ENCODE peak calls at places on chromosomes 5 and 9, in nine cellular contexts. P is A549, C is HCT116, S is Peyer's patch, M is spleen, V is testis, Y is stomach, L is endothelial cell of umbilical vein, W is suprapubic skin. Z is an unnamed sample.

GRCh38 chr9:89444212-89444611 is 53.7 kb downstream of the SEMA4D start:
- DNase-seq in P (no peak), C (no peak), S (no peak), M (peak; percentile 84), V (no peak), Y (no peak), L (no peak), W (no peak), Z (no peak)

GRCh38 chr5:5881294-5881693 is 458.8 kb downstream of the ICE1 start:
- DNase-seq in P (no peak), C (no peak), S (no peak), M (no peak), V (no peak), Y (no peak), L (no peak), W (no peak), Z (no peak)

GRCh38 chr5:90548069-90548593 is 10.5 kb upstream of the ADGRV1 start:
- DNase-seq in P (peak; percentile 80), C (peak; percentile 42), S (no peak), M (no peak), V (no peak), Y (peak; percentile 61), L (no peak), W (no peak), Z (no peak)

GRCh38 chr5:109350537-109351270 is 59.1 kb downstream of the PJA2 start:
- DNase-seq in P (no peak), C (no peak), S (no peak), M (no peak), V (no peak), Y (no peak), L (no peak), W (no peak), Z (no peak)

GRCh38 chr5:149455889-149456409 is 76.9 kb upstream of the IL17B start:
- DNase-seq in P (no peak), C (peak; percentile 90), S (no peak), M (no peak), V (no peak), Y (no peak), L (no peak), W (no peak), Z (peak; percentile 41)

GRCh38 chr5:52283221-52283620 is 504.5 kb upstream of the ITGA1 start:
- DNase-seq in P (no peak), C (no peak), S (no peak), M (no peak), V (no peak), Y (peak; percentile 36), L (peak; percentile 62), W (no peak), Z (no peak)

GRCh38 chr9:95481000-95481399 is 35.8 kb downstream of the PTCH1 start:
- DNase-seq in P (no peak), C (no peak), S (no peak), M (no peak), V (no peak), Y (no peak), L (no peak), W (no peak), Z (no peak)

GRCh38 chr9:6619909-6620308 is 25.6 kb downstream of the GLDC start:
- DNase-seq in P (no peak), C (no peak), S (no peak), M (peak; percentile 24), V (no peak), Y (no peak), L (no peak), W (no peak), Z (no peak)

GRCh38 chr5:164439799-164440198 is 934.4 kb downstream of the MAT2B start:
- DNase-seq in P (no peak), C (no peak), S (no peak), M (no peak), V (no peak), Y (no peak), L (no peak), W (no peak), Z (no peak)

GRCh38 chr9:88953401-88954029 is 37.8 kb upstream of the S1PR3 start:
- DNase-seq in P (no peak), C (no peak), S (no peak), M (no peak), V (no peak), Y (no peak), L (peak; percentile 29), W (no peak), Z (peak; percentile 45)

GRCh38 chr9:113594484-113595299 is 131.2 kb downstream of the RGS3 start:
- DNase-seq in P (no peak), C (no peak), S (peak; percentile 44), M (peak; percentile 78), V (peak; percentile 47), Y (peak; percentile 56), L (no peak), W (no peak), Z (no peak)
- TF ChIP-seq POLR2A in P (no peak), C (no peak), S (no peak), M (no peak), V (no peak), Y (no peak), L (no peak), W (no peak), Z (no peak)

DNA sequence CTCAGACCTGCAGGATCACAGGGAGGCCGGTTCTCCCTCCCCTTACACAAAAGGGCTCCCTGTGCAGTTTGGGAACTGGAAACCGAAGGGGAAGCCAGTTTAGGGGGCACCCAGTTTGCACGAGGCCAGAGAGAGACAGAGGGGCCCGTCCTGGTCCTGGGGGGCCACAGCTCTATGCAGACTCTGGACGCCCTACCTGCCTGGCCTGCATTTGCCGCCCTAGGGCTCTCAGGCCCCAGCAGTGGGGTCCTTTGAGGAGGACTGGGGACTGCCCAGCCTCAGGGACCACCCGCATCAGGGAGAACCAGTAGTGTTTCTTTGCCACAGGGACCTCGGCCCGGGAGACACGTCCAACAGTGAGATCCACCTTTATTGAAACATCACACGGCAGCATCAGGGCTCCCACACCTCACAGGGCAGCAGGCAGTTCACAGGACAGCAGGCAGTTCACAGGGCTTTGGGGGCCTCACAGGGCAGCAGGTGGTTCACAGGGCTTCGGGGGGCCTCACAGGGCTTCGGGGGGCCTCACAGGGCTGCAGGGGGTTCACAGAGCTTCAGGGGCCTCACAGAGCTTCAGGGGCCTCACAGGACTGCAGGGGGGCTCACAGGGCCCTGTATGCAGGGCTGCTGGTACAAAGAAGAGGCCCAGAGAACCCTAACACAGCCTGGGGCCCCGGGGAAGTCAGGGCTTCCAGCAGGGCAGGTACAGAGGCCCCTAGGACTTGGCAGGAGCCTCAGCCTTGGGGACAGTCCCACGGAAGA is 648 bp upstream of the NSMF start:
- DNase-seq in P (no peak), C (no peak), S (no peak), M (no peak), V (no peak), Y (no peak), L (no peak), W (no peak), Z (no peak)
- TF ChIP-seq POLR2A in P (no peak), C (no peak), S (peak; percentile 5), M (no peak), V (no peak), Y (no peak), L (no peak), W (no peak), Z (no peak)

GRCh38 chr9:127904518-127904887 is 5.1 kb upstream of the ST6GALNAC6 start:
- DNase-seq in P (no peak), C (no peak), S (no peak), M (peak; percentile 86), V (no peak), Y (no peak), L (peak; percentile 52), W (peak; percentile 67), Z (no peak)

GRCh38 chr9:127905788-127906191 is 6.4 kb upstream of the ST6GALNAC6 start:
- DNase-seq in P (no peak), C (no peak), S (no peak), M (peak; percentile 90), V (no peak), Y (no peak), L (no peak), W (no peak), Z (no peak)

GRCh38 chr9:127907867-127908659 is 8.7 kb upstream of the ST6GALNAC6 start:
- DNase-seq in P (no peak), C (no peak), S (no peak), M (peak; percentile 76), V (no peak), Y (no peak), L (no peak), W (no peak), Z (no peak)

GRCh38 chr9:127904888-127905728 is 5.7 kb upstream of the ST6GALNAC6 start:
- DNase-seq in P (no peak), C (no peak), S (no peak), M (peak; percentile 83), V (no peak), Y (no peak), L (no peak), W (no peak), Z (no peak)

DNA sequence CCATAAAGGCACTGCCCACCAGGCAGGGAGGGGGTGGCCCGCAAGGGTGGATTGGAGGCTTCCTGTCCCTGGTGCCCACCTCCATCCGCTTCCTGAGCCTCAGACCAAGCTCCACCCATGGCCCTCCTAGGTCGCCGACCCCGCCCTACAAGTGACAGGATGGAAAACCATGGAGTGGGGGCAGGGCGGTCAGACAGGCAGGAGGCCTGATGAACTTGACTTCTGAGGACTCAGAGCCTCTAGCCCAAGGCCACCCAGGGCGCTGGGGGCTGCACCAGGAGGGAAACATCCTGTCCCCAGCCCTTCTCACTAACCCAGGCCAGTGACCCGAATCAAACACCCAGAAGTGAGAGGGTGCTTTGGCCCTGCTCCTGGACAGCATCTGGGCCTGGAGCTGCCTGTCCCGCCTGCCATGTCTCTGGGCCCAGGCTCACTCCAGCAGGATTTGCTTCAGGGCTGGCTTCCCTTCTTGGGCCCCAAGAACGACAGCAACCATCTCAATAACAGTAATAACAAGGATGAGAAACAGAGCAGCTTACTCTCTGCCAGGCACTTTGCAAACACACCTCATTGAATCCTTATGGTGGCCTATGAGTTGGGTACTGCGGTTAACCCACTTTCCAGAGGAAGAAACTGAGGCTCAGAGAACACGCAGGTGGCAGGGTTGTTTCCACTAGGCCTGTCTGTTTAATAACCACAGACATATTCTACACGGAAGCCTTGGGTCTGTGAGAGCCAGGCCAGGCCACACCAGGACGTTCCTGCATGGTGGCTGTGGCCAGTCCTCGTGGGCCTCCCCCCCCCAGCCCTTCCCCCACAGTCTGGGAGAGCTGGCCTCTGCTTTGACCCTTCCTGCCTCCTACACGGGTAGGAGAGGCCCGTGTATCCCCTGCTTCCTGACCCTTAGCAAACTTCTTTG is 4.4 kb upstream of the ST6GALNAC6 start:
- DNase-seq in P (no peak), C (no peak), S (peak; percentile 73), M (peak; percentile 95), V (peak; percentile 69), Y (peak; percentile 68), L (peak; percentile 47), W (peak; percentile 90), Z (no peak)
- TF ChIP-seq POLR2A in P (no peak), C (no peak), S (no peak), M (no peak), V (no peak), Y (no peak), L (peak; percentile 22), W (no peak), Z (no peak)

DNA sequence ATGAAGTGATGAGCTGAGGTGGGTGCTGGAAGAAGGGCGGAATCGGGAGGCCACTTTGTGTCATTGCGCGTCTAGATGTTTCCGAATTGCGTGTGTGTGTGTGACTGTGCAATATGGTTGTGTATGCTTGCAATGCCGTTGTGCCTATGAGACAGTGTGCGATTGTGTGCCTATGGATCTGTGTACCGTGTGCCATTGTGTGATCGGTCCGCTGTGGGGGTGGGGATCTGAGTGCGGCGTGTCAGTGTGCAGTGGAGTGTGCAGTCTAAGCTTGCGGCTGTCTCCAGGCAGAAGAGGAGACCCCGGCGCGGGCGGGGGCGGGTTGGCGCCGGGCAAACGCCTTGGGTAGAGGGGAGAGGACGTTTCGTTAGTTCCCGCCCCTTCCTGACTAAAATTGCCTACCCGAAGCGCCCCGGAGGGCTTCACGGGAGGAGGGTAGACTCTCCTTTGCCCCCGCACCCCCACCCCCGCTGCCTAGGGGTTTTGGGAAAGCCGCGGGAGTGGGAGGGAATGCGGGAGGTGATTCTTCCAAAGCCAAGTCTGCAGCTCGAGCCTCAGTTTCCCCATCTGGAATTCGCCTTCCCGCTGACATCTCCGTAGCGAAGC is 24.2 kb downstream of the PCDHGC5 start:
- DNase-seq in P (no peak), C (no peak), S (no peak), M (peak; percentile 86), V (peak; percentile 72), Y (no peak), L (peak; percentile 62), W (no peak), Z (no peak)
- TF ChIP-seq POLR2A in P (no peak), C (no peak), S (no peak), M (no peak), V (no peak), Y (no peak), L (no peak), W (no peak), Z (no peak)